ENCODE peak calls at places on chromosomes 1 and 21, in five cellular contexts. X is naive thymus-derived CD4-positive, alpha-beta T cell; J is right atrium auricular region; P is right lobe of liver; W is psoas muscle. M is an unnamed sample. For H3K4me1 and H3K9me3, the result is how much of the 10 kb centered on the place peaks cover.

GRCh38 chr1:29812397-29813135 is 576.2 kb downstream of the PTPRU start:
- DNase-seq in W (no peak), P (peak), X (no peak), J (no peak), M (no peak)

GRCh38 chr21:35201799-35202198 is 152.7 kb upstream of the RUNX1 start:
- DNase-seq in P (no peak), X (no peak), W (no peak), J (no peak), M (no peak)

GRCh38 chr1:247332215-247332900 is 691 bp upstream of the ZNF496 start:
- DNase-seq in J (no peak), W (peak), X (peak), P (peak), M (peak)

GRCh38 chr1:41366428-41367101 is 5.3 kb downstream of the FOXO6 start:
- DNase-seq in X (peak), W (peak), P (no peak), J (no peak), M (peak)

GRCh38 chr1:185353124-185353523 is 36.1 kb upstream of the IVNS1ABP start:
- DNase-seq in X (no peak), P (no peak), W (no peak), J (no peak), M (no peak)

GRCh38 chr1:68232354-68233148 is at the start of gene WLS:
- DNase-seq in X (no peak), W (peak), P (peak), J (peak), M (no peak)

GRCh38 chr1:26578167-26578566 is 48.6 kb downstream of the RPS6KA1 start:
- DNase-seq in J (no peak), W (no peak), X (no peak), P (no peak), M (no peak)

GRCh38 chr1:198253668-198254067 is 96.9 kb downstream of the NEK7 start:
- DNase-seq in X (no peak), W (peak), P (no peak), J (no peak), M (peak)

GRCh38 chr1:110136911-110137310 is 13.4 kb upstream of the SLC6A17 start:
- DNase-seq in W (no peak), J (no peak), P (no peak), X (peak), M (peak)

GRCh38 chr1:71222668-71223067 is 141.8 kb upstream of the ZRANB2 start:
- DNase-seq in W (no peak), X (no peak), J (no peak), P (no peak), M (no peak)

GRCh38 chr1:200660719-200661118 is 9.0 kb downstream of the DDX59 start:
- DNase-seq in W (peak), P (peak), X (no peak), J (peak), M (no peak)

GRCh38 chr1:109807398-109807795 is 43.7 kb upstream of the EPS8L3 start:
- DNase-seq in P (peak), J (no peak), X (no peak), W (peak), M (no peak)

GRCh38 chr21:15498455-15498854 is 231.3 kb upstream of the USP25 start:
- DNase-seq in J (no peak), P (no peak), X (no peak), W (no peak), M (no peak)

GRCh38 chr1:202164271-202165037 is 4.1 kb upstream of the PTPN7 start:
- DNase-seq in P (no peak), X (peak), W (no peak), J (no peak), M (peak)

GRCh38 chr1:202968895-202969295 is 1.8 kb upstream of the CYB5R1 start:
- DNase-seq in P (peak), W (no peak), J (peak), X (peak), M (peak)

GRCh38 chr1:201813226-201813625 is 15.7 kb upstream of the IPO9 start:
- DNase-seq in J (no peak), W (no peak), P (no peak), X (no peak), M (no peak)

GRCh38 chr1:12458571-12458970 is 159.4 kb downstream of the DHRS3 start:
- DNase-seq in W (no peak), X (no peak), J (no peak), P (no peak), M (no peak)

GRCh38 chr1:207619833-207620572 is 24.9 kb upstream of the CR1L start:
- DNase-seq in J (no peak), P (no peak), X (peak), W (no peak), M (peak)

GRCh38 chr1:177311111-177311510 is 140.4 kb downstream of the BRINP2 start:
- DNase-seq in W (no peak), X (no peak), P (no peak), J (no peak), M (no peak)

GRCh38 chr21:25234857-25235801 is 372.2 kb downstream of the MRPL39 start:
- DNase-seq in W (no peak), J (no peak), X (no peak), P (no peak), M (no peak)

GRCh38 chr1:161838885-161839284 is 72.8 kb downstream of the ATF6 start:
- DNase-seq in P (no peak), W (no peak), X (no peak), J (no peak), M (no peak)

GRCh38 chr1:8040586-8040985 is 14.5 kb upstream of the ERRFI1 start:
- DNase-seq in W (peak), P (peak), X (no peak), J (peak), M (no peak)

GRCh38 chr1:240092301-240093119 is 827 bp downstream of the FMN2 start:
- DNase-seq in P (no peak), X (no peak), J (no peak), W (no peak), M (no peak)

GRCh38 chr21:29660047-29660720 is 279.6 kb downstream of the GRIK1 start:
- DNase-seq in J (no peak), P (no peak), W (no peak), X (no peak), M (no peak)

GRCh38 chr21:29658177-29658933 is 281.4 kb downstream of the GRIK1 start:
- DNase-seq in J (no peak), P (no peak), W (no peak), X (no peak), M (no peak)

GRCh38 chr21:29656504-29657227 is 283.1 kb downstream of the GRIK1 start:
- DNase-seq in X (no peak), J (no peak), P (no peak), W (no peak), M (no peak)

GRCh38 chr21:29657228-29657989 is 282.4 kb downstream of the GRIK1 start:
- DNase-seq in W (no peak), J (no peak), X (no peak), P (no peak), M (no peak)

GRCh38 chr21:29658934-29659203 is 280.9 kb downstream of the GRIK1 start:
- DNase-seq in X (no peak), J (no peak), W (no peak), P (no peak), M (no peak)
- H3K4me1 ChIP-seq in X (under half), J (under half), W (under half), P (under half), M (under half)

GRCh38 chr21:45802956-45803612 is 159.6 kb downstream of the PCBP3 start:
- DNase-seq in P (no peak), W (no peak), J (no peak), X (no peak), M (no peak)
- H3K27ac ChIP-seq in P (no peak), W (no peak), J (no peak), X (no peak), M (no peak)

DNA sequence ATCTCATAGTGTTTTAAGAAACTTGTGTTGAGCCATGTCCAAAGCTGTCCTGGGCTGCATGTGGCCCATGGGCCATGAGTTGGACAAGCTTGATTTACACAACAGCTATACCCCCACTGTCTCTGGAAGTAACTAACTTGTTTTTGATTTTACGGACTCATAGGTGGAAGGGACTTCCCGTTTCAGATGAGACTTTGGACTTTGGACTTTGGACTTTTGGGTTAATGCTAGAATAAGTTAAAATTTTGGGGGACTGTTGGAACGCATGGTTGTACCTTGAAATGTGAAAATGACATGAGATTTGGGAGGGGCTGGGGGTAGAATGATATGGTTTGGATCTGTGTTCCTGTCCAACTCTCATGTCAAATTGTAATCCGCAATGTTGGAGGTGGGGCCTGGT is 52.6 kb upstream of the ZSWIM5 start:
- DNase-seq in P (no peak), W (no peak), X (no peak), J (no peak), M (no peak)
- H3K9me3 ChIP-seq in P (under half), W (under half), X (under half), J (under half), M (under half)

DNA sequence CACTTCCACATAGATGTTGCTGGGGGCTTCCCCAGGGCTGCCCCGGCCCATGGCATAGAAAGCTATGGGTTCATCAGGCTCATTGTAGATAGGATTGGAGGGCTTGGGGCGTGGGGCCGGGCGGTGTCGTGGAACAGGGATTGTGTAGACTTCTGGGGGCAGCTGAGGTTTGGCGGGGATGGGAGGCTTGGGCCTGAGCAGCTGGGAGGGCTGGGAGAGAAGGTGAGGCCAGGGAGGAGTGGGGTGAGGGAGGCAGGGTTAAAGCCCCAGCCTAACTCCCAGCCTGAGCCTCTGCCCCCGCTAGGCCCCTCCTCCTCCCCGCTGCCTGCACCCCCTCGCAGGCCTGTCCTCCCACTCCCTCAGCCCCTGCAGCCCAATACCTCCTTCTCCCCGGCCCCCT is 7.4 kb downstream of the SH2D2A start:
- DNase-seq in W (no peak), P (no peak), X (no peak), J (no peak), M (no peak)
- H3K4me1 ChIP-seq in W (under half), P (under half), X (under half), J (under half), M (under half)

GRCh38 chr1:1842360-1843146 is 48.3 kb downstream of the GNB1 start:
- DNase-seq in J (no peak), W (no peak), X (no peak), P (peak), M (no peak)
- H3K27ac ChIP-seq in J (no peak), W (no peak), X (no peak), P (no peak), M (no peak)

DNA sequence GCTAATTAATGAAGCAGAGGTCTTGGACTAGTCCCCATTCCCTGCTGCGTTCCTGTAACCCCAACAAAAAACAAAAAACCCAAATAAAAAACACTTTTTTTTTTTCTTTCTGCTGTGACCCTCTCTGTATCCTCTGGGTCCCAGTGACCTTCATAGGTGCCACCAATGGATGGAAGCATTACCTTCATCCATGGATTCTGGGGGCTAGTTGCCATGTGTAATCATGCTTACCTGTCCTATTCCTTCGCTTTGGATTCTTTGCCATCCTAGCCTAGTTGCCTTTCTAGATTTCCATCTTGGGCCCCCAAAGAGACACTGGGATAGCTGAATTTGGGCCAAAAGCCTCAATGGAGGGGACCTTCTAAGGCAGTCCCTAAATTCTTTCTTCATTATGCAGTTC is 1208.7 kb downstream of the BRINP3 start:
- DNase-seq in J (no peak), X (no peak), P (no peak), W (no peak), M (no peak)
- H3K9me3 ChIP-seq in J (half or more), X (under half), P (under half), W (under half), M (under half)